ENCODE peak calls at places on chromosome 19, in seven cellular contexts. M is bronchial epithelial cell, T is left ventricle myocardium inferior, C is GM23338, V is fibroblast of mammary gland, X is testis, G is fibroblast of pulmonary artery. J is an unnamed sample.

GRCh38 chr19:9914315-9915207 is 21.8 kb downstream of the OLFM2 start:
- DNase-seq in M (peak; percentile 58), T (peak; percentile 68), C (peak; percentile 92), V (peak; percentile 67), X (peak; percentile 79), G (peak; percentile 78), J (no peak)

GRCh38 chr19:7927605-7928333 is 1.8 kb upstream of the CTXN1 start:
- DNase-seq in M (no peak), T (no peak), C (no peak), V (no peak), X (no peak), G (no peak), J (no peak)

GRCh38 chr19:39539519-39540332 is at the start of gene EID2:
- DNase-seq in M (peak; percentile 80), T (peak; percentile 95), C (peak; percentile 93), V (peak; percentile 92), X (peak; percentile 97), G (peak; percentile 96), J (peak; percentile 90)

GRCh38 chr19:47107201-47107952 is 6.2 kb downstream of the ZC3H4 start:
- DNase-seq in M (peak; percentile 53), T (no peak), C (no peak), V (peak; percentile 44), X (no peak), G (no peak), J (no peak)

GRCh38 chr19:49875801-49876421 is 1.2 kb downstream of the AKT1S1 start:
- DNase-seq in M (no peak), T (peak; percentile 64), C (peak; percentile 83), V (no peak), X (peak; percentile 71), G (no peak), J (no peak)

GRCh38 chr19:19053508-19054314 is 10.1 kb upstream of the SLC25A42 start:
- DNase-seq in M (no peak), T (peak; percentile 76), C (peak; percentile 89), V (peak; percentile 63), X (peak; percentile 65), G (peak; percentile 73), J (no peak)

GRCh38 chr19:40465025-40465780 is at the start of gene BLVRB:
- DNase-seq in M (peak; percentile 58), T (no peak), C (peak; percentile 19), V (peak; percentile 85), X (no peak), G (peak; percentile 77), J (no peak)

GRCh38 chr19:19110410-19111137 is 27.7 kb downstream of the TMEM161A start:
- DNase-seq in M (no peak), T (no peak), C (peak; percentile 87), V (no peak), X (no peak), G (no peak), J (no peak)

GRCh38 chr19:10748924-10749434 is 31.1 kb downstream of the DNM2 start:
- DNase-seq in M (peak; percentile 72), T (peak; percentile 49), C (no peak), V (peak; percentile 46), X (peak; percentile 51), G (peak; percentile 44), J (no peak)

GRCh38 chr19:8368136-8368535 is 4.2 kb downstream of the ANGPTL4 start:
- DNase-seq in M (no peak), T (no peak), C (no peak), V (no peak), X (no peak), G (no peak), J (no peak)

GRCh38 chr19:49475995-49476880 is 2.2 kb downstream of the FLT3LG start:
- DNase-seq in M (no peak), T (no peak), C (peak; percentile 98), V (no peak), X (no peak), G (peak; percentile 48), J (no peak)

GRCh38 chr19:3229888-3230496 is 5.5 kb downstream of the CELF5 start:
- DNase-seq in M (no peak), T (no peak), C (no peak), V (no peak), X (no peak), G (no peak), J (no peak)
- TF ChIP-seq CTCF in M (no peak), T (no peak), C (no peak), V (no peak), X (no peak), G (no peak), J (no peak)

GRCh38 chr19:5632657-5633056 is 9.8 kb downstream of the SAFB start:
- DNase-seq in M (no peak), T (no peak), C (no peak), V (no peak), X (no peak), G (no peak), J (no peak)

GRCh38 chr19:5628470-5628869 is 5.6 kb downstream of the SAFB start:
- DNase-seq in M (no peak), T (no peak), C (no peak), V (peak; percentile 84), X (no peak), G (no peak), J (no peak)

GRCh38 chr19:5632241-5632612 is 9.3 kb downstream of the SAFB start:
- DNase-seq in M (no peak), T (no peak), C (no peak), V (no peak), X (no peak), G (no peak), J (no peak)

GRCh38 chr19:5628919-5629481 is 6.1 kb downstream of the SAFB start:
- DNase-seq in M (no peak), T (no peak), C (no peak), V (no peak), X (no peak), G (no peak), J (no peak)

DNA sequence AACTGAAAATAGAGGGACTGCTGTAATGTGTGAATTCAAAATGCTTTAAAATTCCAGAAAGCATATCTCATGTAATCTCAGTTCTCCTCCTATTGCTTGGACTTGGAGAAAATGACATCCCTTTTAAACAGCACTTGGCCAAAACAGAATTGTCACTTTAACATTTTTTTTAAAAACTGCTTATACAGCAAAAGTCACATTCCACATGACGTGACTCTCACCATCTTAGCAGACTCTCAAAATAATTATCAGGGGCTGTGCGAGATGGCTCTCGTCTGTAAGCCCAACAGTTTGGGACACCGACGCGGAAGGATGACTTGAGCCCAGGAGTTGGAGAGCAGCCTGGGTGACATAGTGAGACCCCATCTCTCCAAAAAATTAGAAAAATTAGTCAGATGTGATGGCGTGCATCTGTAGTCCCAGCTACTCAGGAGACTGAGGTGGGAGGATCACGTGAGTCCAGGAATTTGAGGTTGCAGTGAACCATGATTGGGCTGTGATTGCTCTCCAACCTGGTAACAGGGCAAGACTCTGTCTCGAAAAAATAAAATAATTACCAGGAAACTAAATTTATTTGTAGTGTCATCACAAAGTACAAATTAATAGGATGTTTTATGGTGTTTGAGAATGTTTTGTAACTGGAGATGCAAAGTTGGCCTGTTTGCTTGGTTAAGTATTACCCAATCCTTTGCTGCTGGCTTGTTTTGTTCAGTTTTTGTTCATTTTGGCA is 8.8 kb downstream of the SAFB start:
- DNase-seq in M (no peak), T (no peak), C (no peak), V (peak; percentile 35), X (no peak), G (peak; percentile 35), J (peak; percentile 73)
- H3K4me3 ChIP-seq in M (no peak overlapping the region), T (peak overlapping the region; percentile 31), C (no peak overlapping the region), V (no peak overlapping the region), X (no peak overlapping the region), G (no peak overlapping the region), J (peak overlapping the region; percentile 25)

GRCh38 chr19:51480590-51480989 is 2.3 kb downstream of the CEACAM18 start:
- DNase-seq in M (no peak), T (no peak), C (peak; percentile 81), V (no peak), X (peak; percentile 25), G (peak; percentile 35), J (peak; percentile 6)

GRCh38 chr19:51489113-51489512 is 10.8 kb downstream of the CEACAM18 start:
- DNase-seq in M (no peak), T (no peak), C (no peak), V (no peak), X (no peak), G (no peak), J (no peak)

GRCh38 chr19:51490676-51491075 is 10.9 kb downstream of the SIGLEC12 start:
- DNase-seq in M (no peak), T (no peak), C (peak; percentile 64), V (no peak), X (peak; percentile 78), G (no peak), J (no peak)

GRCh38 chr19:51488491-51488890 is 10.2 kb downstream of the CEACAM18 start:
- DNase-seq in M (no peak), T (no peak), C (no peak), V (no peak), X (no peak), G (no peak), J (no peak)

DNA sequence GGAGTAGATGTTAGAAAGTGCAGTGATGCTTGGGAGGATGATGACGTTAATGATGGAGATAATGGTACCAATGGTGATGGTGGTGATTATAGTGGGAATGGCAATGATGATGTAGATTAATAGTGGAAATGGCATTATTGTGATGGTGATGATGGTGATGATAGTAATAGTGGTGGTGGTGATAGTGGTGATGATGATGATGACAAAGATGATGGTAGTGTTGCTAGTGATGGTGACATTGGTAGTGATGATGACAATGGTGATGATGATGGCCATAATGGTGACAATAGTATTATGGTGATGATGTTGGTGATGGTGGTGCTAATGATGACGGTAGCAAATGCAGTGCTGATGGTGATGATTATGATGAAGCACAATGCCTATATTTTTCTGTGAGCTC is 7.6 kb downstream of the CEACAM18 start:
- DNase-seq in M (no peak), T (no peak), C (no peak), V (no peak), X (no peak), G (no peak), J (no peak)
- TF ChIP-seq CTCF in M (no peak), T (no peak), C (no peak), V (no peak), X (no peak), G (no peak), J (no peak)

GRCh38 chr19:43462383-43462782 is 3.0 kb downstream of the LYPD3 start:
- DNase-seq in M (no peak), T (no peak), C (no peak), V (no peak), X (no peak), G (no peak), J (no peak)
- H3K4me3 ChIP-seq in M (no peak overlapping the region), T (no peak overlapping the region), C (peak overlapping the region; percentile 89), V (no peak overlapping the region), X (no peak overlapping the region), G (no peak overlapping the region), J (peak overlapping the region; percentile 60)

GRCh38 chr19:44845612-44846454 is at the start of gene NECTIN2:
- DNase-seq in M (peak; percentile 94), T (peak; percentile 100), C (peak; percentile 99), V (peak; percentile 98), X (peak; percentile 100), G (peak; percentile 99), J (peak; percentile 75)
- TF ChIP-seq CTCF in M (peak; percentile 89), T (peak; percentile 70), C (peak; percentile 90), V (peak; percentile 89), X (peak; percentile 84), G (peak; percentile 81), J (peak; percentile 54)

GRCh38 chr19:45692187-45693111 is at the start of gene QPCTL:
- DNase-seq in M (peak; percentile 99), T (peak; percentile 95), C (peak; percentile 100), V (peak; percentile 99), X (peak; percentile 98), G (peak; percentile 100), J (peak; percentile 97)
- H3K4me3 ChIP-seq in M (peak within 1 kb of the TSS; percentile 63), T (peak within 1 kb of the TSS; percentile 73), C (peak within 1 kb of the TSS; percentile 91), V (peak within 1 kb of the TSS; percentile 95), X (peak within 1 kb of the TSS; percentile 80), G (peak within 1 kb of the TSS; percentile 96), J (peak within 1 kb of the TSS; percentile 70)

J was measured in LNCaP clone FGC.